ENCODE peak calls at places on chromosome 13, in five cellular contexts. G, W, S, K and Y are unnamed samples.

GRCh38 chr13:20142927-20143480 is 17.8 kb downstream of the GJA3 start:
- DNase-seq in S (no peak), W (no peak), K (no peak), G (no peak), Y (no peak)

GRCh38 chr13:36718146-36718545 is 44.3 kb downstream of the SERTM1 start:
- DNase-seq in W (no peak), G (peak), S (no peak), K (no peak), Y (no peak)

GRCh38 chr13:72505376-72505775 is 222.1 kb downstream of the MZT1 start:
- DNase-seq in S (no peak), K (no peak), G (no peak), W (no peak), Y (no peak)

GRCh38 chr13:113152894-113153809 is 5.3 kb upstream of the PROZ start:
- DNase-seq in S (no peak), W (no peak), G (peak), K (peak), Y (peak)

GRCh38 chr13:81017525-81018152 is 676.7 kb upstream of the SPRY2 start:
- DNase-seq in K (peak), G (peak), W (peak), S (no peak), Y (no peak)

GRCh38 chr13:40206241-40207109 is 460.0 kb downstream of the FOXO1 start:
- DNase-seq in W (peak), G (no peak), K (no peak), S (peak), Y (no peak)

GRCh38 chr13:28495586-28496564 is 947 bp upstream of the FLT1 start:
- DNase-seq in K (no peak), G (no peak), W (no peak), S (no peak), Y (no peak)

GRCh38 chr13:47901451-47901850 is 99.6 kb downstream of the SUCLA2 start:
- DNase-seq in K (no peak), G (peak), S (no peak), W (no peak), Y (no peak)

GRCh38 chr13:35157143-35157755 is 215.2 kb downstream of the NBEA start:
- DNase-seq in W (peak), S (peak), K (peak), G (peak), Y (no peak)

GRCh38 chr13:39603424-39603947 is 493 bp upstream of the LHFPL6 start:
- DNase-seq in S (no peak), K (peak), G (peak), W (no peak), Y (no peak)

GRCh38 chr13:43792456-43792855 is 5.7 kb upstream of the ENOX1 start:
- DNase-seq in G (no peak), S (no peak), K (no peak), W (no peak), Y (no peak)

GRCh38 chr13:47004552-47004951 is 107.7 kb upstream of the HTR2A start:
- DNase-seq in G (no peak), K (no peak), W (no peak), S (no peak), Y (no peak)

GRCh38 chr13:20475927-20476691 is 49.5 kb downstream of the CRYL1 start:
- DNase-seq in W (peak), S (peak), K (no peak), G (peak), Y (no peak)

GRCh38 chr13:111546921-111547675 is 226.7 kb downstream of the TEX29 start:
- DNase-seq in G (no peak), K (no peak), S (no peak), W (no peak), Y (no peak)

GRCh38 chr13:31350560-31350959 is 150.8 kb downstream of the B3GLCT start:
- DNase-seq in K (no peak), S (no peak), W (no peak), G (no peak), Y (no peak)

GRCh38 chr13:24684600-24684998 is 4.4 kb downstream of the ATP12A start:
- DNase-seq in W (no peak), S (peak), K (no peak), G (peak), Y (no peak)

GRCh38 chr13:104571890-104572229 is 1505.6 kb upstream of the SLC10A2 start:
- DNase-seq in S (no peak), K (no peak), G (no peak), W (no peak), Y (no peak)

GRCh38 chr13:101639711-101640110 is 187.2 kb downstream of the ITGBL1 start:
- DNase-seq in K (no peak), W (no peak), S (no peak), G (no peak), Y (no peak)

GRCh38 chr13:48801255-48801654 is 147.5 kb downstream of the CYSLTR2 start:
- DNase-seq in K (no peak), W (no peak), S (no peak), G (no peak), Y (no peak)

GRCh38 chr13:112928020-112928931 is 40.7 kb upstream of the MCF2L start:
- DNase-seq in S (no peak), K (no peak), G (no peak), W (no peak), Y (no peak)